ENCODE peak calls at places on chromosomes 2 and 18, in four cellular contexts. One of them, this sample, is unnamed.

GRCh38 chr18:3048121-3048520 is 35.2 kb upstream of the LPIN2 start:
- DNase-seq in sciatic nerve: no peak
- DNase-seq in heart right ventricle: no peak
- DNase-seq in T-helper 17 cell: no peak
- DNase-seq in this sample: no peak

GRCh38 chr2:148644885-148645134 is 259 bp downstream of the EPC2 start:
- DNase-seq in sciatic nerve: no peak
- DNase-seq in heart right ventricle: no peak
- DNase-seq in T-helper 17 cell: no peak
- DNase-seq in this sample: no peak

GRCh38 chr2:66169076-66169475 is 265.8 kb upstream of the MEIS1 start:
- DNase-seq in sciatic nerve: no peak
- DNase-seq in heart right ventricle: no peak
- DNase-seq in T-helper 17 cell: no peak
- DNase-seq in this sample: no peak

GRCh38 chr2:47771211-47771610 is 11.7 kb upstream of the MSH6 start:
- DNase-seq in sciatic nerve: no peak
- DNase-seq in heart right ventricle: no peak
- DNase-seq in T-helper 17 cell: no peak
- DNase-seq in this sample: no peak

GRCh38 chr18:48215876-48216638 is 193.1 kb downstream of the ZBTB7C start:
- DNase-seq in sciatic nerve: no peak
- DNase-seq in heart right ventricle: no peak
- DNase-seq in T-helper 17 cell: no peak
- DNase-seq in this sample: no peak

GRCh38 chr18:11154369-11154982 is 5.1 kb upstream of the PIEZO2 start:
- DNase-seq in sciatic nerve: no peak
- DNase-seq in heart right ventricle: no peak
- DNase-seq in T-helper 17 cell: no peak
- DNase-seq in this sample: no peak

GRCh38 chr2:38509322-38509946 is 93.3 kb downstream of the HNRNPLL start:
- DNase-seq in sciatic nerve: no peak
- DNase-seq in heart right ventricle: no peak
- DNase-seq in T-helper 17 cell: no peak
- DNase-seq in this sample: no peak

GRCh38 chr2:69915050-69915945 is at the start of gene MXD1:
- DNase-seq in sciatic nerve: peak; percentile 67
- DNase-seq in heart right ventricle: no peak
- DNase-seq in T-helper 17 cell: peak; percentile 16
- DNase-seq in this sample: no peak

GRCh38 chr2:43267393-43267792 is 41.0 kb upstream of the ZFP36L2 start:
- DNase-seq in sciatic nerve: no peak
- DNase-seq in heart right ventricle: no peak
- DNase-seq in T-helper 17 cell: no peak
- DNase-seq in this sample: no peak

GRCh38 chr18:79792096-79792987 is 5.4 kb upstream of the KCNG2 start:
- DNase-seq in sciatic nerve: peak; percentile 50
- DNase-seq in heart right ventricle: no peak
- DNase-seq in T-helper 17 cell: no peak
- DNase-seq in this sample: no peak

GRCh38 chr2:95043300-95043786 is 17.8 kb downstream of the MAL start:
- DNase-seq in sciatic nerve: peak; percentile 79
- DNase-seq in heart right ventricle: peak; percentile 89
- DNase-seq in T-helper 17 cell: no peak
- DNase-seq in this sample: peak; percentile 71

GRCh38 chr2:15704788-15705115 is 113.1 kb downstream of the DDX1 start:
- DNase-seq in sciatic nerve: no peak
- DNase-seq in heart right ventricle: no peak
- DNase-seq in T-helper 17 cell: no peak
- DNase-seq in this sample: no peak

GRCh38 chr18:25299426-25299825 is 52.5 kb downstream of the ZNF521 start:
- DNase-seq in sciatic nerve: no peak
- DNase-seq in heart right ventricle: no peak
- DNase-seq in T-helper 17 cell: no peak
- DNase-seq in this sample: no peak

GRCh38 chr2:29528891-29529520 is 392.4 kb downstream of the ALK start:
- DNase-seq in sciatic nerve: no peak
- DNase-seq in heart right ventricle: peak; percentile 38
- DNase-seq in T-helper 17 cell: no peak
- DNase-seq in this sample: no peak

GRCh38 chr2:238569415-238570195 is 142.9 kb downstream of the ASB1 start:
- DNase-seq in sciatic nerve: peak; percentile 47
- DNase-seq in heart right ventricle: peak; percentile 51
- DNase-seq in T-helper 17 cell: no peak
- DNase-seq in this sample: no peak

GRCh38 chr2:45882707-45883106 is 231.2 kb downstream of the PRKCE start:
- DNase-seq in sciatic nerve: no peak
- DNase-seq in heart right ventricle: peak; percentile 50
- DNase-seq in T-helper 17 cell: no peak
- DNase-seq in this sample: no peak

GRCh38 chr2:231611273-231612198 is 18.9 kb downstream of the TEX44 start:
- DNase-seq in sciatic nerve: no peak
- DNase-seq in heart right ventricle: no peak
- DNase-seq in T-helper 17 cell: no peak
- DNase-seq in this sample: peak; percentile 23

GRCh38 chr2:220893411-220893810 is 678.7 kb downstream of the EPHA4 start:
- DNase-seq in sciatic nerve: no peak
- DNase-seq in heart right ventricle: no peak
- DNase-seq in T-helper 17 cell: no peak
- DNase-seq in this sample: no peak

GRCh38 chr2:44112096-44112495 is 56.6 kb upstream of the PPM1B start:
- DNase-seq in sciatic nerve: no peak
- DNase-seq in heart right ventricle: no peak
- DNase-seq in T-helper 17 cell: no peak
- DNase-seq in this sample: no peak

GRCh38 chr2:166184789-166185188 is 57.0 kb upstream of the SCN1A start:
- DNase-seq in sciatic nerve: no peak
- DNase-seq in heart right ventricle: no peak
- DNase-seq in T-helper 17 cell: no peak
- DNase-seq in this sample: no peak

GRCh38 chr2:159035790-159036411 is 67.5 kb downstream of the TANC1 start:
- DNase-seq in sciatic nerve: no peak
- DNase-seq in heart right ventricle: no peak
- DNase-seq in T-helper 17 cell: peak; percentile 6
- DNase-seq in this sample: peak; percentile 21

GRCh38 chr2:239121600-239122012 is 273.7 kb downstream of the TWIST2 start:
- DNase-seq in sciatic nerve: peak; percentile 86
- DNase-seq in heart right ventricle: peak; percentile 46
- DNase-seq in T-helper 17 cell: no peak
- DNase-seq in this sample: no peak

GRCh38 chr2:174078275-174078674 is 113.1 kb upstream of the SP3 start:
- DNase-seq in sciatic nerve: no peak
- DNase-seq in heart right ventricle: no peak
- DNase-seq in T-helper 17 cell: no peak
- DNase-seq in this sample: no peak

GRCh38 chr2:96934831-96935545 is 51.4 kb downstream of the FAM178B start:
- DNase-seq in sciatic nerve: no peak
- DNase-seq in heart right ventricle: no peak
- DNase-seq in T-helper 17 cell: no peak
- DNase-seq in this sample: peak; percentile 24

GRCh38 chr2:127621981-127622431 is 23.9 kb upstream of the GPR17 start:
- DNase-seq in sciatic nerve: peak; percentile 32
- DNase-seq in heart right ventricle: no peak
- DNase-seq in T-helper 17 cell: no peak
- DNase-seq in this sample: no peak

GRCh38 chr2:9052821-9053533 is 49.5 kb upstream of the MBOAT2 start:
- DNase-seq in sciatic nerve: no peak
- DNase-seq in heart right ventricle: no peak
- DNase-seq in T-helper 17 cell: no peak
- DNase-seq in this sample: no peak

GRCh38 chr2:27960237-27960912 is 69.8 kb downstream of the BABAM2 start:
- DNase-seq in sciatic nerve: no peak
- DNase-seq in heart right ventricle: no peak
- DNase-seq in T-helper 17 cell: no peak
- DNase-seq in this sample: no peak

GRCh38 chr2:104848526-104848925 is 5.4 kb upstream of the POU3F3 start:
- DNase-seq in sciatic nerve: no peak
- DNase-seq in heart right ventricle: no peak
- DNase-seq in T-helper 17 cell: no peak
- DNase-seq in this sample: no peak

GRCh38 chr2:234363011-234363487 is 133.8 kb downstream of the ARL4C start:
- DNase-seq in sciatic nerve: no peak
- DNase-seq in heart right ventricle: no peak
- DNase-seq in T-helper 17 cell: no peak
- DNase-seq in this sample: no peak

GRCh38 chr2:5589183-5589582 is 103.0 kb upstream of the SOX11 start:
- DNase-seq in sciatic nerve: no peak
- DNase-seq in heart right ventricle: no peak
- DNase-seq in T-helper 17 cell: no peak
- DNase-seq in this sample: no peak

This sample was measured in SHP77 treated with DMSO at 0.1 percent for 48 hours.